ENCODE peak calls at places on chromosome 12, in four cellular contexts. G, B, X and R are unnamed samples.

GRCh38 chr12:77104792-77105191 is 39.4 kb upstream of the E2F7 start:
- DNase-seq in X (no peak), G (no peak), B (no peak), R (no peak)

GRCh38 chr12:124277394-124278222 is 17.3 kb upstream of the RFLNA start:
- DNase-seq in B (no peak), X (no peak), G (no peak), R (no peak)

GRCh38 chr12:104022816-104023215 is 27.2 kb downstream of the GLT8D2 start:
- DNase-seq in G (no peak), X (no peak), B (no peak), R (no peak)

GRCh38 chr12:118651487-118651886 is 275.1 kb downstream of the SUDS3 start:
- DNase-seq in G (no peak), X (no peak), B (no peak), R (no peak)

GRCh38 chr12:119843100-119843499 is 34.0 kb downstream of the CIT start:
- DNase-seq in B (peak; percentile 10), X (no peak), G (peak; percentile 16), R (no peak)

GRCh38 chr12:78725033-78725432 is 139.5 kb upstream of the SYT1 start:
- DNase-seq in B (no peak), X (no peak), G (no peak), R (no peak)

GRCh38 chr12:116955382-116956021 is 44.8 kb downstream of the FBXW8 start:
- DNase-seq in G (no peak), B (no peak), X (peak; percentile 24), R (no peak)

GRCh38 chr12:110796952-110797351 is 49.8 kb upstream of the CCDC63 start:
- DNase-seq in G (no peak), B (no peak), X (no peak), R (no peak)

GRCh38 chr12:23816394-23816851 is 133.0 kb downstream of the SOX5 start:
- DNase-seq in B (no peak), G (no peak), X (no peak), R (no peak)

GRCh38 chr12:47709277-47710048 is 3.6 kb upstream of the RPAP3 start:
- DNase-seq in G (no peak), X (no peak), B (no peak), R (no peak)

GRCh38 chr12:2638273-2639019 is 156.3 kb upstream of the FKBP4 start:
- DNase-seq in B (no peak), X (no peak), G (no peak), R (no peak)

GRCh38 chr12:2637371-2637770 is 157.4 kb upstream of the FKBP4 start:
- DNase-seq in G (no peak), B (no peak), X (no peak), R (no peak)

GRCh38 chr12:2634481-2634880 is 160.3 kb upstream of the FKBP4 start:
- DNase-seq in G (no peak), X (no peak), B (no peak), R (no peak)

GRCh38 chr12:2639020-2639298 is 155.8 kb upstream of the FKBP4 start:
- DNase-seq in B (no peak), X (no peak), G (no peak), R (no peak)

DNA sequence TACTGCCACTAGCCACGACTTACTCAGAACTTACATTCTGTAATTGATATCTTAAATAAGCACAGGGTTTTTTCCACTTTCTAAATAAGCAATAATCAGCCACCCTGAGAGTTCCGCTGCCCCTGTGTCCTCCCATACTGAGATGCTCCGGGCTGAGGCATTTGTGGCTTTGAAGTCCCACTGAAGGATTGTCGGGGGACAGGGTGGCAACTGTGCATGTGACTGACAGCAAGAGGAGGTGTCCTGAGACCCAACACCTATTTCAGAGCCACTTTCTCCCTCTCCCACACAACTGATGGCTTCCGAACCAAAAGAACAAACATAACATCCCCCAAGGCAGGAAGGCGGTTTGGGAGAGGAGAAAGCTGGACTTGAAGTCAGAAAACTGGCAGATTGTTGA is 158.0 kb upstream of the FKBP4 start:
- DNase-seq in B (no peak), G (no peak), X (no peak), R (no peak)
- H3K4me3 ChIP-seq in B (no peak overlapping the region), G (no peak overlapping the region), X (no peak overlapping the region), R (no peak overlapping the region)

GRCh38 chr12:18872770-18873169 is 134.9 kb downstream of the CAPZA3 start:
- DNase-seq in X (no peak), B (no peak), G (no peak), R (no peak)

GRCh38 chr12:18863769-18864500 is 126.0 kb downstream of the CAPZA3 start:
- DNase-seq in G (no peak), X (no peak), B (no peak), R (no peak)

GRCh38 chr12:18864900-18865561 is 127.1 kb downstream of the CAPZA3 start:
- DNase-seq in G (peak; percentile 40), X (peak; percentile 23), B (no peak), R (no peak)

DNA sequence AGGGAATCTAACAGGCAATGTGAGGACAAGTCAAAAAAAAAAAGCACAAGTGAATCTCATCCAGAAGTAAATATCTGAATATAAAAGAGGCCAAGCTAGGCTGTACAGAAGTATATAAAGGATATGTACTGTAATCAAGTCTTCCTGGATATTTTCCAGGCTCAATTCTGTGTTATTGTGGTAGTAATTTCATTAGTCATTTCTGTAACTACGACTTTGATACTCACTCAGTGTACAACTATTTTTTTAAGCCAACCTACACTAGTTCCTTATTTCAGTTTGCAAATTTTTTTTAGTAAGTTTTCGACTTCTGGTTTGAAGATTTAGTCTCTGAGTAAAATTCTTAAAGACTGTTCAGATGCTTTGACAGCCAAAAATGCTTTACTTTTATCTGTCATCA is 130.8 kb downstream of the CAPZA3 start:
- DNase-seq in B (no peak), G (no peak), X (no peak), R (no peak)
- H3K4me3 ChIP-seq in B (no peak overlapping the region), G (no peak overlapping the region), X (no peak overlapping the region), R (no peak overlapping the region)

GRCh38 chr12:55820679-55821078 is 2.8 kb downstream of the ORMDL2 start:
- DNase-seq in G (no peak), B (no peak), X (no peak), R (peak; percentile 25)

GRCh38 chr12:55818140-55818728 is 393 bp downstream of the ORMDL2 start:
- DNase-seq in G (no peak), B (no peak), X (no peak), R (no peak)

GRCh38 chr12:55817352-55818139 is at the start of the genes ORMDL2 and SARNP:
- DNase-seq in X (peak; percentile 100), B (peak; percentile 99), G (peak; percentile 100), R (peak; percentile 99)

GRCh38 chr12:55816876-55817351 is 610 bp downstream of the SARNP start:
- DNase-seq in B (peak; percentile 25), G (peak; percentile 20), X (no peak), R (peak; percentile 58)

GRCh38 chr12:55818886-55819285 is 1.0 kb downstream of the ORMDL2 start:
- DNase-seq in B (no peak), X (no peak), G (no peak), R (peak; percentile 54)
- H3K4me3 ChIP-seq in B (peak overlapping the region; percentile 92), X (peak overlapping the region; percentile 59), G (peak overlapping the region; percentile 75), R (no peak overlapping the region)

GRCh38 chr12:115755061-115755751 is 522.3 kb downstream of the MED13L start:
- DNase-seq in B (no peak), X (no peak), G (no peak), R (no peak)

GRCh38 chr12:115756804-115757203 is 520.7 kb downstream of the MED13L start:
- DNase-seq in G (no peak), B (no peak), X (no peak), R (no peak)

GRCh38 chr12:115758886-115759620 is 518.4 kb downstream of the MED13L start:
- DNase-seq in B (no peak), X (no peak), G (no peak), R (no peak)

GRCh38 chr12:115755752-115756140 is 521.7 kb downstream of the MED13L start:
- DNase-seq in G (no peak), B (no peak), X (no peak), R (no peak)

DNA sequence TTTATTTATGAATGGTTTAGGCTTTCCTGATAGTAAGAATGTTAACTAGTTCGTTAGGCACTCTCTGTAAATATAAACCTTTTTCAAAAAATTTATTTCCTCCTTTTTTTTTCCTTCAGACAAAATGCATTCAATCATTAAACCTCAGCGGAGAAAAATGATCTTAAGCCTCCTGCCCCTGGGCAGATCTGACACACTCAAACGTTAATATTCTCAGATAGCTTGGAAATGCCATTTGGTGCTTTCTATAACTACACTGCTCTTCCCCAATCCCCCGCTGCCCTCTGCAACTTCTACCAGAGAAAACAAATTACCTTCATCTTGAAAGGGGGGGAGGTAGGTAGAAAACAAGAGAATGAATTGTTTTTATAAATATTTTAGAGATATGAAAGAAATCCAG is 521.2 kb downstream of the MED13L start:
- DNase-seq in B (no peak), G (no peak), X (no peak), R (no peak)
- H3K4me3 ChIP-seq in B (no peak overlapping the region), G (no peak overlapping the region), X (no peak overlapping the region), R (no peak overlapping the region)

GRCh38 chr12:26831959-26832816 is 806 bp downstream of the ITPR2 start:
- DNase-seq in X (peak; percentile 85), B (peak; percentile 71), G (peak; percentile 79), R (no peak)

GRCh38 chr12:26828315-26828714 is 4.7 kb downstream of the ITPR2 start:
- DNase-seq in G (no peak), B (no peak), X (no peak), R (no peak)

GRCh38 chr12:26832817-26833691 is at the start of gene ITPR2:
- DNase-seq in B (peak; percentile 97), G (peak; percentile 78), X (peak; percentile 96), R (peak; percentile 88)

GRCh38 chr12:26830358-26830757 is 2.6 kb downstream of the ITPR2 start:
- DNase-seq in B (no peak), X (no peak), G (no peak), R (no peak)

DNA sequence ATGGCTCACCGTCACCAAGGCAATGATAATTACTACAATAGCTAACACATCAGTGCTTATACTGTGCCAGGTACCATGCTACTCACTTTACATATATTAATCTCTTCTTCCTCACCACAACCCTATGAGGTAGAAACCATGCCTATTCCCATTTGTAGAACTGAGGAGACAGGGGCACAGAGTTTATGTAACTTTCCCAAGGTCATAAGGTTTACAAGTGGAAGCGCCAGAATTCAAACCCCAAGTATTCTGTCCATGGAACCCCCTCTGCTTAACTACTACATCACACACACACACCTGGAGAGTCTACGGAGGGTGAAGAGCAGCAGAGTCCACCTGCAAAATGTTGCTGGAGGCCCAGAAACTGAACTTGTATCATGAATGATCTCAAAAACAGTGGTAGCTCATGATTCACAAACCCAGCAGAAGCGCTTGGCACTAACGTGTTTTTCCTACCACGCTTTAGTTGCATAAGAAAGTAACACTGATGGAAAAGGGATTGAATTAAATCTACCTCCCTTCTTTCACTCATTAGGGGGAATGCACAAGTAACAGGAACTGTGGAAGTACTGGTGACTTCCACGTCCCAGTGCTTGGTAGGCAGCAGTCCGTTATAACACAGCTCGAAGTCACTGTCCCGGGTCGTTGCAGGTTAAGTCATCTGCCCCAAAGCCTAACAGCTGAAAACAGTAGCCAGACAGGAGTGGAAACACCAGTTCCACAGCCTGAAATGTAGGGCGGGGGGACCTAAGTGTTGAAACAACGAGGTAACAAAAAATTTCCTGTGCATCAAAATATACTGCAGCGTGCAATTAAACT is 2.0 kb downstream of the ITPR2 start:
- DNase-seq in G (no peak), B (no peak), X (no peak), R (no peak)
- H3K4me3 ChIP-seq in G (peak overlapping the region; percentile 18), B (no peak overlapping the region), X (peak overlapping the region; percentile 23), R (peak overlapping the region; percentile 43)

DNA sequence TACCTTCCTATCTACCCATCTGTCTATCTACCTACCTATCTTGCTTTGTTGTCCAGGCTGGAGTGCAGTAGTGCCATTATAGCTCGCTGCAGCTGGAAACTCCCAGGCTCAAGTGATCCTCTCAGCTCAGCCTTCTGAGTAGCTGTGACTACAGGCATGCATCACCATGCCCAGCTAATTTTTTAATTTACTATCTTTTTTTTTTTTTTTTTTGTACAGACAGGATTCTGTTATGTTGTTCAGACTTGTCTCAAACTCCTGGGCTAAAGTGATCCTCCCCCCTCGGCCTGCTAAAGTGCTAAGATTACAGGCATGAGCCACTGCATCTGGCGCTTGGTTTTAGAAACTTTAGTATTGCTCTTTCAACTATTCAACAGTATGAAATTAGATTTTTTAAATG is 762.4 kb downstream of the SLC6A15 start:
- DNase-seq in B (no peak), X (no peak), G (no peak), R (no peak)
- H3K4me3 ChIP-seq in B (no peak overlapping the region), X (no peak overlapping the region), G (no peak overlapping the region), R (no peak overlapping the region)